ENCODE peak calls at places on chromosomes 4 and X, in five cellular contexts. Q is GM12878, O is K562, G is HepG2, H is H1. Y is an unnamed sample.
A peak's percentile ranks its signal among the peaks of the same experiment; 100 is the strongest.

GRCh38 chr4:6929735-6930464 is 20.3 kb downstream of the TBC1D14 start:
- DNase-seq in Q (no peak), O (no peak), G (peak; percentile 85), H (no peak), Y (no peak)

GRCh38 chr4:87510747-87511146 is 18.4 kb downstream of the SPARCL1 start:
- DNase-seq in Q (no peak), O (no peak), G (no peak), H (no peak), Y (no peak)

GRCh38 chrX:10900585-10901289 is 210.4 kb upstream of the HCCS start:
- DNase-seq in Q (no peak), O (no peak), G (peak; percentile 82), H (no peak), Y (no peak)

GRCh38 chr4:125390126-125390525 is 75.4 kb downstream of the FAT4 start:
- DNase-seq in Q (no peak), O (no peak), G (no peak), H (no peak), Y (no peak)

GRCh38 chr4:88600129-88600849 is 8.0 kb downstream of the HERC3 start:
- DNase-seq in Q (no peak), O (no peak), G (no peak), H (no peak), Y (no peak)

GRCh38 chrX:70454441-70455365 is 10.1 kb downstream of the DLG3 start:
- DNase-seq in Q (no peak), O (peak; percentile 89), G (peak; percentile 84), H (peak; percentile 85), Y (peak; percentile 82)

GRCh38 chrX:136652822-136653723 is 5.1 kb downstream of the CD40LG start:
- DNase-seq in Q (no peak), O (no peak), G (no peak), H (no peak), Y (no peak)

GRCh38 chr4:6011686-6012085 is 6.5 kb downstream of the C4orf50 start:
- DNase-seq in Q (no peak), O (no peak), G (no peak), H (no peak), Y (no peak)

GRCh38 chr4:73662709-73663546 is 42.7 kb upstream of the RASSF6 start:
- DNase-seq in Q (no peak), O (peak; percentile 51), G (no peak), H (no peak), Y (peak; percentile 21)

GRCh38 chrX:149504226-149504914 is 736 bp downstream of the IDS start:
- DNase-seq in Q (no peak), O (peak; percentile 37), G (no peak), H (no peak), Y (no peak)

GRCh38 chrX:40090050-40090804 is 7.5 kb downstream of the BCOR start:
- DNase-seq in Q (no peak), O (peak; percentile 70), G (no peak), H (no peak), Y (no peak)

GRCh38 chr4:103100691-103101090 is 1.1 kb upstream of the BDH2 start:
- DNase-seq in Q (no peak), O (no peak), G (no peak), H (no peak), Y (no peak)

GRCh38 chr4:54937501-54937900 is 187.9 kb downstream of the KDR start:
- DNase-seq in Q (no peak), O (peak; percentile 7), G (no peak), H (no peak), Y (no peak)

GRCh38 chr4:140373328-140374129 is at the start of gene SCOC:
- DNase-seq in Q (peak; percentile 98), O (peak; percentile 99), G (peak; percentile 99), H (peak; percentile 99), Y (peak; percentile 98)

GRCh38 chr4:24727390-24727789 is 68.0 kb upstream of the SOD3 start:
- DNase-seq in Q (no peak), O (no peak), G (no peak), H (no peak), Y (no peak)

GRCh38 chrX:32267796-32268195 is 943.6 kb downstream of the DMD start:
- DNase-seq in Q (no peak), O (no peak), G (no peak), H (no peak), Y (no peak)
- TF ChIP-seq JUND in Q (no peak), O (no peak), G (no peak), H (no peak), Y (no peak)

GRCh38 chrX:103254171-103254824 is 657 bp downstream of the TCEAL8 start:
- DNase-seq in Q (peak; percentile 3), O (peak; percentile 48), G (peak; percentile 5), H (peak; percentile 66), Y (peak; percentile 48)
- TF ChIP-seq ATF3 in Q (no peak), O (no peak), G (no peak), H (no peak), Y (no peak)

GRCh38 chrX:20399728-20400414 is 133.2 kb upstream of the RPS6KA3 start:
- DNase-seq in Q (no peak), O (no peak), G (no peak), H (no peak), Y (no peak)

GRCh38 chrX:20397587-20397986 is 130.9 kb upstream of the RPS6KA3 start:
- DNase-seq in Q (no peak), O (no peak), G (peak; percentile 73), H (no peak), Y (no peak)

GRCh38 chrX:20388594-20388993 is 121.9 kb upstream of the RPS6KA3 start:
- DNase-seq in Q (no peak), O (no peak), G (no peak), H (no peak), Y (no peak)

GRCh38 chrX:20393944-20394343 is 127.2 kb upstream of the RPS6KA3 start:
- DNase-seq in Q (no peak), O (no peak), G (peak; percentile 27), H (no peak), Y (no peak)
- TF ChIP-seq JUND in Q (no peak), O (no peak), G (no peak), H (no peak), Y (no peak)

DNA sequence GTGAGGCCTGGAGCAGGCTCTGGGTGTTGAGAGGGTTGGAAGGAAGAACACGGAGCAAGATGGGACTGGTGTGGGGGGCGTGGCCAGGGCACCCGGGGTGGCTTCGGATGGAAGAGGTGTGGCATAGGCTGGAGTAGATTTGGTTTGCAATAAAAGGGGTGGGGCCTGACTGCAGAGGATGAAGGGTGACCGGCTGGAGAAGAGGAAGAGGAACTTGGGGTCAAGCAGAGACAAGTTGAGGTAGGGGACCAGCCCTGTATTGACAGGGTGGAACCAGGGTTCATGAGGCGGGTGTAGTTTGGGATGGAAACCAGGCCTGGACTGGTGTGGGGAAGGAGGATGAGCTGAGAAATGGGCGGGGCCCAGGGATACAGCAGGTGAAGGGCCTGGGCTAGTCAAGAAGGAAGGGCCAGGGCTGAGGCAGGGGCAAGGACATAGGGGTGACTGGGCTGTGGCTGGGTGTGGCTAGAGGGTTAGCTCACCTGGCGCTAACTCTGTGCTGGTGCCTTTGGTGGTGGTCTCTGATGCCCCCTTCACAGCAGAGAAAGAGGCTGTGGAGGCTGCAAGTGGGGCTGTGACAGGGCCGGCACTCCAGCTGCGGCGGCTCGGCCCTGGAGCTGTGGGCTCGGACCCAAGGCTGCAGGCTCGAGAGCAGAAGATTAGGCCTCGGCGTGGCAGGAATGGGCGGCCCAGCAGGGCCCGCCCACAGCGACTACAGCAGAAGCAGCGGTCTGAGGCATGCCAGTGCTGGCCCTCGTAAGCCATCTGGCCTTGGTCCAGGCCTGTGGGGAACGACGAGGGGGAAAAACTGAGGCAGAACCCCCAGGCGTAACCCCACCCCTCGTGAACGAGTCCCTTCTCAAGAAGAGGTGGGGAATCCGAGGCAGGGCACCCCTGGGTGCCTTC is 5.0 kb downstream of the PLP2 start:
- DNase-seq in Q (no peak), O (no peak), G (no peak), H (no peak), Y (no peak)
- TF ChIP-seq ATF3 in Q (no peak), O (no peak), G (no peak), H (no peak), Y (no peak)

DNA sequence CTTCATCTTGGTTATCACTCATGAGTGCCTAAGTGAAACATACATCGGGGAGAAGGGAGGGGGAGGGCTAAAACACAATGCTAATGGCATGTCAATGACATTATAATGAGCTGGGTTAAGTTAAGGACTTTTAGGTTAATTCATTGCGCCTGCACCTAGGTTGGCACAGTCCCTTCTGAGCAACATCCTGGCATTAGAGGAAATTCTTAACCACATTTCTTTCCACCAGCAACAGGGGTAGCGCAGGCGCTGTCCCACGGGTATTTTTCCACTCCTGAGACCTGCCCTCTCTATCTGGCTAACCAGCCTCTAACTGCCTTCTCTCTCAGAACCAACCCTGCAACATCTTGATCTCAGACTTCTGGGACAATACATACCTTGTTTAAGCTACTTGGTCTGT is 39.0 kb upstream of the PROM1 start:
- DNase-seq in Q (no peak), O (no peak), G (no peak), H (no peak), Y (no peak)
- TF ChIP-seq JUND in Q (no peak), O (no peak), G (no peak), H (no peak), Y (no peak)

DNA sequence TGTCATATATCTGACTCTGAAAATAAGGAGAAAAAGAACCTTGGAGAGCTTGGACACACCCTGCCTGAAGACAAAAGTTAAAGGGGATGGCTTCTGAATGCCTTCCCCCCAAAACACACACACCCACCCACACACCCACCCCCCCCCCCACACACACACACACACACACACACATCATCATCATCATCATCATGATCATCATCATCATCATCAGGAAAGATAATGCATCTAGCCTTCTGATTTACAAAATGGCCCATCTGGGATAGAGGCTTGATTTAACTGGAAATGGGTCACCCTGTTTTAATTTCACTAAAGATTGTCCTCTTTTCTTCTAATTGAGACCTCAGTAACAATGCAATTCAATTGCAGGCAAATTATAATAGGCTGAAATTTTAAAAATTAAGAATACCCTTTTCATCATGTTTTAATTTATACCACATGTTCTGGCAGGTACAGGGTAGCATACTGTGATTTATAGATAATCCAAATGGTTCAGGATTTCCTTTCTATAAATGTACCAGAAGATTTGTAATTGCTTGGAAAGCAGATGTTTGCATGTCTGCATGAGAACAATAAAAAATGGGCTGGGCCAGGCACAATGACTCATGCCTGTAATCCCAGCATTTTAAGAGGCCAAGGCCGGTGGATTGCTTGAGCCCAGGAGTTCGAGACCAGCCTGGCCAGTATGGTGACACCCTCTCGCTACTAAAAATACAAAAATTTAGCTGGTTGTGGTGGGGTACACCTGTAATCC is 56.5 kb downstream of the TRIM2 start:
- DNase-seq in Q (no peak), O (no peak), G (no peak), H (no peak), Y (no peak)
- TF ChIP-seq ATF3 in Q (no peak), O (no peak), G (no peak), H (no peak), Y (no peak)

GRCh38 chr4:109981936-109982335 is 69.3 kb downstream of the EGF start:
- DNase-seq in Q (no peak), O (no peak), G (no peak), H (no peak), Y (no peak)

GRCh38 chr4:109978704-109979103 is 66.0 kb downstream of the EGF start:
- DNase-seq in Q (no peak), O (no peak), G (no peak), H (no peak), Y (no peak)

GRCh38 chr4:109982521-109982920 is 69.8 kb downstream of the EGF start:
- DNase-seq in Q (no peak), O (no peak), G (no peak), H (no peak), Y (no peak)

GRCh38 chr4:109977854-109978501 is 65.3 kb downstream of the EGF start:
- DNase-seq in Q (no peak), O (peak; percentile 17), G (peak; percentile 18), H (no peak), Y (peak; percentile 27)

GRCh38 chr4:109979932-109980717 is 67.4 kb downstream of the EGF start:
- DNase-seq in Q (no peak), O (no peak), G (no peak), H (no peak), Y (no peak)
- TF ChIP-seq JUND in Q (no peak), O (no peak), G (no peak), H (no peak), Y (no peak)